ENCODE peak calls at places on chromosomes 2 and 18, in six cellular contexts. N is H1, A is HepG2, D is K562, Q is GM12878, F is GM12891. X is an unnamed sample.
A peak's percentile ranks its signal among the peaks of the same experiment; 100 is the strongest.

GRCh38 chr2:199973703-199974102 is 18.3 kb downstream of the MAIP1 start:
- DNase-seq in A (peak; percentile 46), D (peak; percentile 21), F (no peak), Q (no peak), N (no peak), X (no peak)

GRCh38 chr2:160694631-160695030 is 201.0 kb upstream of the RBMS1 start:
- DNase-seq in Q (no peak), N (no peak), D (no peak), A (no peak), F (no peak), X (no peak)

GRCh38 chr2:8662239-8662879 is 19.5 kb upstream of the ID2 start:
- DNase-seq in F (no peak), A (peak; percentile 63), Q (no peak), D (peak; percentile 31), N (no peak), X (no peak)

GRCh38 chr2:65388626-65389390 is 43.6 kb downstream of the SPRED2 start:
- DNase-seq in A (no peak), D (no peak), Q (no peak), N (no peak), F (no peak), X (no peak)

GRCh38 chr2:8162602-8163001 is 519.3 kb upstream of the ID2 start:
- DNase-seq in D (no peak), F (no peak), A (no peak), N (no peak), Q (no peak), X (no peak)

GRCh38 chr2:109218087-109218791 is 89.2 kb downstream of the SH3RF3 start:
- DNase-seq in Q (peak; percentile 81), A (peak; percentile 78), F (no peak), N (no peak), D (no peak), X (no peak)

GRCh38 chr18:61589724-61590065 is 256.5 kb downstream of the CDH20 start:
- DNase-seq in F (no peak), A (no peak), D (no peak), N (no peak), Q (no peak), X (no peak)

GRCh38 chr18:9619056-9619455 is 4.7 kb upstream of the PPP4R1 start:
- DNase-seq in A (no peak), Q (no peak), D (no peak), F (no peak), N (no peak), X (no peak)

GRCh38 chr2:241188386-241189092 is at the start of gene ANO7:
- DNase-seq in D (no peak), Q (no peak), N (no peak), A (no peak), F (no peak), X (no peak)

GRCh38 chr18:37346048-37346447 is 219.6 kb downstream of the CELF4 start:
- DNase-seq in N (no peak), F (no peak), D (no peak), Q (no peak), A (no peak), X (no peak)

GRCh38 chr18:23143059-23143831 is 8.0 kb downstream of the CABLES1 start:
- DNase-seq in D (no peak), F (no peak), Q (no peak), A (no peak), N (no peak), X (no peak)

GRCh38 chr2:189440947-189441708 is at the start of gene WDR75:
- DNase-seq in A (peak; percentile 95), D (peak; percentile 93), Q (peak; percentile 84), N (peak; percentile 90), F (peak; percentile 50), X (peak; percentile 53)
- TF ChIP-seq POLR2A in A (peak; percentile 95), D (peak; percentile 95), Q (peak; percentile 98), N (peak; percentile 93), F (peak; percentile 98), X (peak; percentile 98)

GRCh38 chr2:207782238-207783030 is 12.7 kb upstream of the FZD5 start:
- DNase-seq in A (peak; percentile 92), N (no peak), F (no peak), Q (no peak), D (no peak), X (no peak)
- TF ChIP-seq TAF1 in A (no peak), N (no peak), F (no peak), Q (no peak), D (no peak), X (no peak)

GRCh38 chr2:28633739-28634138 is 117.9 kb upstream of the PPP1CB start:
- DNase-seq in N (no peak), D (no peak), F (no peak), Q (no peak), A (peak; percentile 65), X (no peak)
- TF ChIP-seq POLR2AphosphoS5 in N (no peak), D (no peak), F (no peak), Q (no peak), A (no peak), X (no peak)

GRCh38 chr2:135870571-135870970 is 5.7 kb downstream of the MCM6 start:
- DNase-seq in Q (no peak), F (no peak), N (no peak), A (no peak), D (no peak), X (no peak)

GRCh38 chr2:135874966-135875365 is 1.3 kb downstream of the MCM6 start:
- DNase-seq in F (no peak), A (no peak), N (no peak), D (peak; percentile 13), Q (no peak), X (no peak)

GRCh38 chr2:135875491-135876065 is 665 bp downstream of the MCM6 start:
- DNase-seq in N (peak; percentile 70), Q (no peak), A (no peak), D (peak; percentile 64), F (peak; percentile 51), X (peak; percentile 46)

DNA sequence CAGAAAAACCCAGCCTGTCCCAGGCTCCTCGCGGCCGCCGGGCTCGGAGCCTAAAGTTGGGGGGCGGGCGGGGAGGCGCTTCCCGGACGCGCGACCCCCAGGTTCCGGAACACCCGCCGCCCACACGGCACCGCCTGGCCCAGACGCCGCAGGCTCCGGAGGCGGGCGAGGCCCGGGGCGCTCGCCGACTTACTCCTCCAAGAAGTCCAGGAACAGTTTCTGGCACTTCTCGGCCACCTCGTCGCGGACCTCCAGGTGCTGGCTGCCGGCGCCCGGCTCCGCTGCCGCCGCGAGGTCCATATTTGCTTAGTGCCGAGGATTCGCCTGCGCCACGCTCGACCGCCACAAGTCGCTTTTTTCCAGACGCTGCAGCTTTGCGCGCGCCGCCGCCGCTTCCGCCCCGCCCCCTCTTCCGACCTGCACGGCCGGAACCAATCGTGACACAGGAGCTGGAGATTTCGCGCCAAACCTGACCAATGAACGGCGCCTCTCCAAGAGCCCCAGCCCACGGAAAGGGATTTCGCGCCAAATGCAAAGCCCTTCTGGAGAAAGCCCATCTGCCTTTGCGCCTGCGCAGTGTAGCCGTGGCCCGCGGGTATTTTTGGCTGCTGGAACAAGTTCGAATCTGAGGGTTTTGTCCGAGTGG is at the start of gene MCM6:
- DNase-seq in Q (peak; percentile 94), A (peak; percentile 92), F (peak; percentile 89), N (peak; percentile 97), D (peak; percentile 100), X (peak; percentile 93)
- TF ChIP-seq POLR2A in Q (peak; percentile 51), A (peak; percentile 18), F (no peak), N (no peak), D (peak; percentile 87), X (peak; percentile 50)

GRCh38 chr2:127608061-127609011 is 37.6 kb upstream of the GPR17 start:
- DNase-seq in Q (no peak), F (no peak), N (no peak), D (no peak), A (no peak), X (no peak)
- TF ChIP-seq TAF1 in Q (no peak), F (no peak), N (no peak), D (no peak), A (no peak), X (no peak)

GRCh38 chr2:176455865-176456291 is 186.6 kb downstream of the MTX2 start:
- DNase-seq in N (no peak), F (no peak), Q (no peak), D (no peak), A (no peak), X (no peak)
- TF ChIP-seq POLR2AphosphoS5 in N (no peak), F (no peak), Q (no peak), D (no peak), A (no peak), X (no peak)

DNA sequence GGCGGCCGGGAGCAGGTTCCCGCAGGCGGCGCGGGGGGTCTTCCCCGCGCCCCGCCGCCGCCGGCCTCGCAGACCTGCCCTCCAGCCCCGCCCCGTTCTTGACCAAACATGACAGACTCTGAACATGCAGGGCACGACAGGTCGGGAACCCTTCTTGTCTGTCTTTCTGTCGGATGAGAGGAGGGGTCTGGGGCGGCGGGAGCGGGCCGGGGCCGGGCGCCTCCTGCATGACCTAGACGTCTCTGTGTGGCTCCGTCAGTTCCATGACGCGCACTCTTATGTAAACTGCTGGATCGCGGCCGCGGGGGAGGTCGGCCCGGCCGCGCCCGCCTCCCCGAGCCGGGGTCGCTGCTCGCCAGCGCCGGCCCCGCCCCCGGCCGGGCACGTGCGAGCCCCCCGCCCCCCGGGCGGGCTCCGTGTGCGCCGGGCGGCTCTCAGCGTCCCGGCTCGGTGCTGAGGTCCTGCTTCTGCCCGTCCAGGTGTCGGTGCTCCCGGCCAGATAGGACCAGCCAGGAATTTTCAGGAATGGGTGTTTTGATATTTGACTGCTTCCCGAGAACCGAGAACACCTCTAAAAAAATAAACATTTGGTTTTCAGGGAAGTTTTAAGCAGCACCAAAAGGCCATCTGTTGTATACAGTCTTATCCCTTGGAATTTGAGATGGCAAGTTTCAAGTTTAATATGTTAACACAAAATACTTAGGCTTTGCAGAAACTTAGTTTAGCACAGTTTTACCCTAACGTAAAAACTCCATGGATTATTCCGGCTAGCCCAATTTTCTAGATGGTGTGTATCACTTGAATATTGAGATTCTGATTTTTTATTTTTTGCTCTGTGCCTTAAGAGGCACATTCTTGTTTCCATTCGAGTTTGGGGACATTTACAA is 733 bp downstream of the ZC3H6 start:
- DNase-seq in D (peak; percentile 90), A (peak; percentile 94), N (peak; percentile 85), F (peak; percentile 51), Q (no peak), X (peak; percentile 52)
- TF ChIP-seq POLR2A in D (peak; percentile 5), A (peak; percentile 67), N (peak; percentile 64), F (peak; percentile 69), Q (peak; percentile 57), X (peak; percentile 70)

X was measured in GM12892.